ENCODE peak calls at places on chromosomes 11 and 22, in five cellular contexts. E is transverse colon, N is breast epithelium, I is GM23338, J is HL-60. U is an unnamed sample.

GRCh38 chr11:84022221-84022620 is 736.1 kb upstream of the CCDC90B start:
- DNase-seq in E (no peak), N (no peak), I (peak), J (no peak), U (no peak)

GRCh38 chr11:77411238-77411637 is 62.7 kb downstream of the PAK1 start:
- DNase-seq in E (peak), N (no peak), I (peak), J (peak), U (no peak)

GRCh38 chr22:47607486-47607885 is 845.0 kb downstream of the TBC1D22A start:
- DNase-seq in E (no peak), N (peak), I (no peak), J (no peak), U (no peak)

GRCh38 chr22:36144886-36145541 is 15.5 kb downstream of the APOL3 start:
- DNase-seq in E (peak), N (no peak), I (peak), J (no peak), U (no peak)

GRCh38 chr22:37445501-37445900 is 18.2 kb upstream of the ELFN2 start:
- DNase-seq in E (no peak), N (no peak), I (no peak), J (no peak), U (no peak)

GRCh38 chr11:66976048-66976467 is 954 bp downstream of the C11orf86 start:
- DNase-seq in E (no peak), N (no peak), I (peak), J (no peak), U (no peak)

GRCh38 chr11:11842426-11843008 is 745 bp downstream of the USP47 start:
- DNase-seq in E (peak), N (peak), I (peak), J (peak), U (peak)

GRCh38 chr22:36384766-36385400 is 2.9 kb downstream of the MYH9 start:
- DNase-seq in E (no peak), N (no peak), I (peak), J (no peak), U (no peak)

GRCh38 chr22:36770116-36770945 is 5.6 kb downstream of the IFT27 start:
- DNase-seq in E (no peak), N (peak), I (peak), J (no peak), U (no peak)

GRCh38 chr11:17839973-17840611 is 105.5 kb downstream of the KCNC1 start:
- DNase-seq in E (no peak), N (no peak), I (no peak), J (no peak), U (no peak)

GRCh38 chr11:2190670-2191471 is 19.3 kb upstream of the TH start:
- DNase-seq in E (no peak), N (no peak), I (no peak), J (peak), U (no peak)

GRCh38 chr22:27627444-27627833 is 174.1 kb downstream of the MN1 start:
- DNase-seq in E (no peak), N (no peak), I (peak), J (no peak), U (no peak)

GRCh38 chr11:20873054-20873453 is 203.7 kb downstream of the NELL1 start:
- DNase-seq in E (no peak), N (no peak), I (peak), J (no peak), U (peak)

GRCh38 chr11:110046759-110047386 is 46.3 kb upstream of the ZC3H12C start:
- DNase-seq in E (no peak), N (no peak), I (no peak), J (no peak), U (no peak)

GRCh38 chr11:112156594-112157273 is 7.2 kb downstream of the IL18 start:
- DNase-seq in E (no peak), N (no peak), I (no peak), J (no peak), U (no peak)

GRCh38 chr11:106624377-106624776 is 393.9 kb downstream of the GUCY1A2 start:
- DNase-seq in E (no peak), N (no peak), I (peak), J (no peak), U (no peak)

GRCh38 chr11:77208535-77208934 is 80.5 kb downstream of the MYO7A start:
- DNase-seq in E (no peak), N (no peak), I (no peak), J (no peak), U (no peak)

GRCh38 chr11:102925988-102926387 is 29.5 kb downstream of the MMP13 start:
- DNase-seq in E (no peak), N (no peak), I (no peak), J (no peak), U (no peak)

GRCh38 chr11:86147004-86147403 is 78.1 kb upstream of the PICALM start:
- DNase-seq in E (no peak), N (no peak), I (no peak), J (no peak), U (no peak)

GRCh38 chr11:65432133-65432650 is 9.6 kb downstream of the NEAT1 start:
- DNase-seq in E (no peak), N (no peak), I (no peak), J (no peak), U (no peak)

GRCh38 chr11:78203184-78203583 is 14.5 kb downstream of the USP35 start:
- DNase-seq in E (no peak), N (no peak), I (no peak), J (peak), U (no peak)

GRCh38 chr11:64305075-64305690 is at the start of gene ESRRA:
- DNase-seq in E (peak), N (peak), I (peak), J (peak), U (peak)
- TF ChIP-seq POLR2AphosphoS5 in E (peak), N (no peak), I (peak), J (no peak), U (peak)

DNA sequence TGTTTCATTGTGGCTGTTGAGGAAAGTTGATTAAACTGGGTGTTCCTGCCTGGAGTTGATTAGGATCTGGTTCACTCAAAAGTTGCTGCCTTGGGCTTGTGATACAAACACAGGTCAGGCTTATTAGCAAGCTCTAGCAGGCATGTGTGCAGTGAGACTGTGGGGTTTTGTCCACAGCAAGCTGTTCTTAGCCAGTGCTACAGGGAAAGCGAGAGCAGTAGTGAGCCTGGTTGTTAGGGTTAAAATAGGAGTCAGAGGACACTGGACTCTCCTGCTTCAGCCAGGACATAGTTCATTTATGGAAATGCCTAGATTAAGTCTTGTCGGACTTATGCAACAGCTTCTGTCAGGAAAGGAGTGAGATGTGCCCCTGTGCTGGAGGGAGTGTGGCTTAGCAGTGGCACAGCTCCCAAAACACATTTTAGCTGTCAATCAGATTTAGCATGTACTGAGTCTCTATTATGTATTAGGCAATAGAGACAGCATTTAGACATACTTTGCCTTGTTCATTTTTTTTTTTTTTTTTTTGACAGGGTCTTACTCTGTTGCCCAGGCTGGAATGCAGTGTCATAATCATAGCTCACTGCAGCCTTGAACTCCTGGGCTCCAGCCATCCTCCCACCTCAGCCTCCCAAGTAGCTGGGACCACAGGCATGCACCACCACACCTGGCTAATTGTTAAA is 8.7 kb downstream of the SNRPD3 start:
- DNase-seq in E (no peak), N (no peak), I (no peak), J (no peak), U (no peak)
- TF ChIP-seq POLR2AphosphoS5 in E (no peak), N (no peak), I (no peak), J (no peak), U (no peak)

GRCh38 chr22:49833340-49834007 is 5.8 kb upstream of the BRD1 start:
- DNase-seq in E (no peak), N (no peak), I (no peak), J (no peak), U (peak)
- TF ChIP-seq POLR2AphosphoS5 in E (no peak), N (no peak), I (no peak), J (no peak), U (peak)

GRCh38 chr11:117020287-117020686 is 77.9 kb downstream of the SIK3 start:
- DNase-seq in E (peak), N (no peak), I (no peak), J (no peak), U (no peak)
- TF ChIP-seq POLR2AphosphoS5 in E (no peak), N (no peak), I (no peak), J (no peak), U (no peak)

U was measured in prostate gland.